ENCODE peak calls at places on chromosomes 5 and 9, in seven cellular contexts. K, R, U, Z, O, V and W are unnamed samples.

GRCh38 chr5:100517301-100517974 is 17.7 kb upstream of the FAM174A start:
- DNase-seq in Z (no peak), R (peak), O (peak), K (no peak), V (no peak), U (no peak), W (no peak)

GRCh38 chr5:137058089-137058488 is 441.0 kb downstream of the SPOCK1 start:
- DNase-seq in U (no peak), R (no peak), O (no peak), Z (no peak), K (no peak), V (no peak), W (no peak)

GRCh38 chr5:57650360-57651069 is 167.9 kb upstream of the ACTBL2 start:
- DNase-seq in O (peak), R (peak), K (peak), U (no peak), V (peak), Z (no peak), W (no peak)

GRCh38 chr9:5851445-5851844 is 18.5 kb upstream of the ERMP1 start:
- DNase-seq in V (no peak), R (no peak), Z (no peak), U (no peak), O (no peak), K (peak), W (peak)

GRCh38 chr9:36739538-36740116 is 166.9 kb downstream of the MELK start:
- DNase-seq in Z (no peak), R (no peak), V (no peak), O (no peak), K (no peak), U (no peak), W (no peak)

GRCh38 chr5:171388816-171389168 is 1.1 kb downstream of the NPM1 start:
- DNase-seq in K (no peak), O (no peak), Z (no peak), R (no peak), V (no peak), U (no peak), W (no peak)

GRCh38 chr9:95242613-95243012 is 74.9 kb downstream of the FANCC start:
- DNase-seq in K (no peak), V (no peak), R (no peak), Z (no peak), O (peak), U (no peak), W (no peak)

GRCh38 chr9:77707696-77708095 is 59.6 kb upstream of the GNA14 start:
- DNase-seq in Z (peak), O (peak), K (peak), R (no peak), V (no peak), U (no peak), W (no peak)

GRCh38 chr9:130321539-130321938 is 56.0 kb downstream of the HMCN2 start:
- DNase-seq in U (no peak), V (no peak), O (no peak), K (no peak), R (no peak), Z (no peak), W (no peak)

GRCh38 chr5:145978672-145979071 is 42.3 kb downstream of the SH3RF2 start:
- DNase-seq in R (no peak), V (no peak), K (no peak), O (no peak), Z (no peak), U (no peak), W (no peak)

GRCh38 chr5:142981886-142982820 is 212.0 kb downstream of the ARHGAP26 start:
- DNase-seq in K (peak), Z (peak), O (peak), V (no peak), U (no peak), R (no peak), W (peak)

GRCh38 chr5:31194892-31195291 is 1.4 kb downstream of the CDH6 start:
- DNase-seq in R (no peak), U (no peak), V (no peak), K (peak), O (no peak), Z (no peak), W (no peak)

GRCh38 chr5:36090033-36090432 is 23.4 kb upstream of the UGT3A2 start:
- DNase-seq in K (peak), O (peak), Z (no peak), R (no peak), V (peak), U (no peak), W (no peak)

GRCh38 chr5:120706877-120707276 is 242.8 kb downstream of the PRR16 start:
- DNase-seq in U (no peak), K (no peak), O (no peak), R (no peak), V (no peak), Z (no peak), W (no peak)